ENCODE peak calls at places on chromosomes 4 and X, in five cellular contexts. G, E, K, S and C are unnamed samples.

GRCh38 chr4:39469429-39470077 is 10.7 kb downstream of the LIAS start:
- DNase-seq in S (peak), K (peak), G (peak), E (peak), C (no peak)

GRCh38 chr4:67881226-67881625 is 2.6 kb downstream of the TMPRSS11D start:
- DNase-seq in E (no peak), S (no peak), K (no peak), G (no peak), C (no peak)

GRCh38 chr4:97139796-97140195 is 1003.5 kb downstream of the STPG2 start:
- DNase-seq in K (no peak), G (no peak), E (no peak), S (no peak), C (no peak)

GRCh38 chrX:154541896-154542722 is 4.5 kb downstream of the G6PD start:
- DNase-seq in G (peak), E (no peak), K (peak), S (peak), C (peak)

GRCh38 chr4:183729430-183730328 is 70.6 kb downstream of the TRAPPC11 start:
- DNase-seq in K (peak), E (no peak), S (no peak), G (no peak), C (no peak)

GRCh38 chr4:8235686-8236085 is 33.9 kb upstream of the HTRA3 start:
- DNase-seq in S (no peak), K (no peak), E (no peak), G (no peak), C (no peak)

GRCh38 chr4:150664935-150665334 is 83.0 kb downstream of the MAB21L2 start:
- DNase-seq in G (peak), S (no peak), K (no peak), E (no peak), C (no peak)

GRCh38 chr4:42371306-42372063 is 25.8 kb upstream of the SHISA3 start:
- DNase-seq in G (peak), K (peak), E (no peak), S (peak), C (no peak)

GRCh38 chr4:112552668-112553067 is 36.7 kb upstream of the NEUROG2 start:
- DNase-seq in G (peak), S (peak), K (peak), E (no peak), C (no peak)

GRCh38 chrX:81866873-81867272 is 665.0 kb downstream of the SH3BGRL start:
- DNase-seq in E (no peak), S (no peak), K (no peak), G (no peak), C (no peak)

GRCh38 chrX:110759785-110760184 is 35.8 kb downstream of the CHRDL1 start:
- DNase-seq in K (peak), E (no peak), S (no peak), G (no peak), C (no peak)

GRCh38 chrX:138765061-138765460 is 53.5 kb upstream of the FGF13 start:
- DNase-seq in E (no peak), K (peak), S (no peak), G (no peak), C (no peak)

GRCh38 chrX:3638280-3638873 is 75.1 kb downstream of the PRKX start:
- DNase-seq in S (no peak), K (peak), E (no peak), G (peak), C (peak)

GRCh38 chr4:149841686-149842085 is 26.0 kb upstream of the IQCM start:
- DNase-seq in E (no peak), G (no peak), S (no peak), K (no peak), C (no peak)

GRCh38 chrX:131270085-131270484 is 19.0 kb downstream of the IGSF1 start:
- DNase-seq in G (no peak), S (no peak), K (no peak), E (no peak), C (no peak)

GRCh38 chr4:94764069-94764468 is 6.3 kb downstream of the BMPR1B start:
- DNase-seq in S (no peak), G (no peak), E (no peak), K (no peak), C (no peak)

GRCh38 chr4:1098311-1098925 is 14.9 kb downstream of the RNF212 start:
- DNase-seq in G (no peak), E (no peak), S (no peak), K (no peak), C (no peak)

GRCh38 chr4:154332681-154333421 is 158.7 kb downstream of the DCHS2 start:
- DNase-seq in E (no peak), G (peak), S (no peak), K (peak), C (peak)

GRCh38 chrX:16807976-16808542 is 21.8 kb downstream of the TXLNG start:
- DNase-seq in E (no peak), G (peak), S (no peak), K (peak), C (no peak)

GRCh38 chr4:88219099-88219498 is 60.7 kb upstream of the ABCG2 start:
- DNase-seq in E (no peak), G (peak), K (peak), S (peak), C (no peak)

GRCh38 chrX:42837092-42837726 is 59.2 kb upstream of the PPP1R2C start:
- DNase-seq in E (no peak), G (no peak), K (no peak), S (no peak), C (no peak)

GRCh38 chr4:86934772-86935498 is at the start of gene AFF1:
- DNase-seq in E (peak), S (no peak), K (peak), G (peak), C (peak)

GRCh38 chr4:8376361-8377102 is 64.0 kb downstream of the ACOX3 start:
- DNase-seq in G (no peak), K (no peak), E (no peak), S (no peak), C (no peak)

GRCh38 chr4:98448923-98449322 is 187.7 kb downstream of the RAP1GDS1 start:
- DNase-seq in K (no peak), S (no peak), G (peak), E (no peak), C (peak)

GRCh38 chrX:46642145-46642544 is 68.6 kb downstream of the CHST7 start:
- DNase-seq in K (peak), G (peak), E (no peak), S (no peak), C (no peak)

GRCh38 chr4:13261486-13262257 is 222.5 kb downstream of the RAB28 start:
- DNase-seq in E (no peak), G (no peak), S (no peak), K (no peak), C (no peak)

GRCh38 chr4:19678763-19679162 is 572.9 kb upstream of the SLIT2 start:
- DNase-seq in E (no peak), S (no peak), G (peak), K (no peak), C (no peak)

GRCh38 chrX:74178536-74178935 is 125.4 kb upstream of the ZCCHC13 start:
- DNase-seq in E (no peak), G (no peak), S (no peak), K (no peak), C (no peak)

GRCh38 chr4:67714248-67714583 is 13.3 kb upstream of the UBA6 start:
- DNase-seq in G (no peak), E (no peak), S (no peak), K (no peak), C (no peak)

GRCh38 chrX:84907324-84907946 is 96.2 kb upstream of the APOOL start:
- DNase-seq in E (no peak), G (peak), S (no peak), K (no peak), C (no peak)

GRCh38 chr4:123477804-123478209 is 81.2 kb downstream of the SPRY1 start:
- DNase-seq in S (peak), K (no peak), G (peak), E (no peak), C (no peak)

GRCh38 chr4:69658133-69658532 is 5.1 kb upstream of the UGT2A1 start:
- DNase-seq in K (no peak), G (no peak), E (no peak), S (no peak), C (no peak)

GRCh38 chrX:76126851-76127250 is 46.0 kb upstream of the PBDC1 start:
- DNase-seq in K (no peak), E (no peak), G (no peak), S (no peak), C (no peak)